ENCODE peak calls at places on chromosome 19, in six cellular contexts. F is A549, T is K562, E is endothelial cell of umbilical vein, O is GM12878, X is HepG2. Y is an unnamed sample.

GRCh38 chr19:28239270-28239669 is 973.7 kb downstream of the UQCRFS1 start:
- DNase-seq in X (no peak), F (peak; percentile 31), E (no peak), O (no peak), T (peak; percentile 15), Y (peak; percentile 14)

GRCh38 chr19:18656337-18657086 is 19.7 kb downstream of the KLHL26 start:
- DNase-seq in F (no peak), T (no peak), O (no peak), X (no peak), E (no peak), Y (no peak)

GRCh38 chr19:1119475-1120217 is 15.9 kb downstream of the GPX4 start:
- DNase-seq in X (no peak), O (no peak), T (no peak), E (no peak), F (no peak), Y (no peak)

GRCh38 chr19:10339380-10339960 is at the start of gene ICAM3:
- DNase-seq in O (peak; percentile 43), F (no peak), E (no peak), T (no peak), X (no peak), Y (peak; percentile 100)

GRCh38 chr19:19111967-19112580 is 26.2 kb downstream of the TMEM161A start:
- DNase-seq in T (no peak), F (no peak), X (no peak), E (no peak), O (no peak), Y (no peak)

GRCh38 chr19:9032136-9032626 is 22.0 kb upstream of the MUC16 start:
- DNase-seq in X (no peak), O (no peak), T (no peak), E (no peak), F (no peak), Y (no peak)

GRCh38 chr19:18809149-18809978 is 18.3 kb upstream of the COMP start:
- DNase-seq in E (no peak), X (no peak), O (no peak), T (no peak), F (no peak), Y (peak; percentile 77)

GRCh38 chr19:53612762-53613526 is 18.9 kb upstream of the DPRX start:
- DNase-seq in X (peak; percentile 72), O (no peak), E (no peak), T (no peak), F (no peak), Y (no peak)

GRCh38 chr19:5271145-5271544 is 69.5 kb downstream of the PTPRS start:
- DNase-seq in O (no peak), F (peak; percentile 42), T (no peak), E (no peak), X (no peak), Y (peak; percentile 14)

GRCh38 chr19:30158893-30159245 is 213.3 kb upstream of the ZNF536 start:
- DNase-seq in O (no peak), F (no peak), X (no peak), T (no peak), E (no peak), Y (no peak)

GRCh38 chr19:29805026-29805925 is 6.5 kb upstream of the CCNE1 start:
- DNase-seq in E (no peak), F (peak; percentile 36), T (no peak), X (peak; percentile 77), O (no peak), Y (no peak)

GRCh38 chr19:13790354-13790753 is 4.9 kb upstream of the ZSWIM4 start:
- DNase-seq in O (no peak), X (no peak), F (no peak), E (no peak), T (no peak), Y (peak; percentile 90)

GRCh38 chr19:56091066-56091490 is 30.0 kb downstream of the ZNF787 start:
- DNase-seq in O (no peak), T (no peak), F (peak; percentile 33), X (no peak), E (no peak), Y (peak; percentile 37)

GRCh38 chr19:12953456-12954149 is 3.4 kb downstream of the GADD45GIP1 start:
- DNase-seq in F (no peak), O (no peak), E (no peak), X (no peak), T (no peak), Y (no peak)

GRCh38 chr19:49363265-49364082 is at the start of gene DKKL1:
- DNase-seq in T (peak; percentile 95), E (peak; percentile 100), O (peak; percentile 33), F (peak; percentile 100), X (peak; percentile 96), Y (peak; percentile 44)

GRCh38 chr19:688214-688613 is 7.0 kb downstream of the PRSS57 start:
- DNase-seq in O (no peak), T (no peak), X (no peak), E (no peak), F (no peak), Y (no peak)

GRCh38 chr19:1082165-1082927 is 12.8 kb downstream of the POLR2E start:
- DNase-seq in O (no peak), F (peak; percentile 91), X (no peak), E (peak; percentile 40), T (peak; percentile 95), Y (peak; percentile 47)

GRCh38 chr19:55642153-55643002 is 1.1 kb upstream of the ZNF581 start:
- DNase-seq in O (no peak), T (peak; percentile 28), E (no peak), X (no peak), F (no peak), Y (no peak)

GRCh38 chr19:8196271-8196908 is 12.8 kb upstream of the CERS4 start:
- DNase-seq in X (no peak), E (no peak), O (peak; percentile 66), F (no peak), T (peak; percentile 3), Y (peak; percentile 94)

GRCh38 chr19:11345122-11345752 is 831 bp downstream of the TMEM205 start:
- DNase-seq in E (peak; percentile 21), O (no peak), T (no peak), F (no peak), X (no peak), Y (no peak)

GRCh38 chr19:28330831-28331230 is 882.1 kb downstream of the UQCRFS1 start:
- DNase-seq in F (no peak), T (no peak), E (peak; percentile 59), X (no peak), O (no peak), Y (no peak)

GRCh38 chr19:12872941-12873890 is 8.0 kb downstream of the DNASE2 start:
- DNase-seq in E (peak; percentile 72), F (peak; percentile 64), O (no peak), T (peak; percentile 84), X (peak; percentile 17), Y (peak; percentile 49)

DNA sequence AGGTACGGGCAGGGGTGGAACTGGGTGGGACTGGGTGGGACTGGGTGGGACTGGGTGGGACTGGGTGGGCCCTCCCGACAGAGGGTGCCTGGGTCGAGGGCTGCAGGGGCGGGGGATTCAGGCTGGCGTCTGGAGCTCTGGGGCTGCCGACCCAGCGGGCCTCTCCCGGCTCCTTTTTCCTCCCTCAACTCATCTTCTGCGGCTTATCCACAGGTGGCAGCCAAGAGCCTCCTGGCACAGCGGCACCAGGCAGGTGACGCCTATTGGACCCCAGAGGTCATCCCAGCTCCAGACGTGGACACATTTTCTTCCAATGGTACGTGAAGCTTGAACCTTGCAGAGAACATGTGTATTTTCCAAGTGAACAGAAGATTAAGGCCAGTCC is 533 bp downstream of the ZNF544 start:
- DNase-seq in O (no peak), T (no peak), E (peak; percentile 45), F (peak; percentile 56), X (peak; percentile 30), Y (peak; percentile 43)
- TF ChIP-seq CTCF in O (peak; percentile 26), T (peak; percentile 60), E (no peak), F (no peak), X (peak; percentile 43), Y (peak; percentile 10)

DNA sequence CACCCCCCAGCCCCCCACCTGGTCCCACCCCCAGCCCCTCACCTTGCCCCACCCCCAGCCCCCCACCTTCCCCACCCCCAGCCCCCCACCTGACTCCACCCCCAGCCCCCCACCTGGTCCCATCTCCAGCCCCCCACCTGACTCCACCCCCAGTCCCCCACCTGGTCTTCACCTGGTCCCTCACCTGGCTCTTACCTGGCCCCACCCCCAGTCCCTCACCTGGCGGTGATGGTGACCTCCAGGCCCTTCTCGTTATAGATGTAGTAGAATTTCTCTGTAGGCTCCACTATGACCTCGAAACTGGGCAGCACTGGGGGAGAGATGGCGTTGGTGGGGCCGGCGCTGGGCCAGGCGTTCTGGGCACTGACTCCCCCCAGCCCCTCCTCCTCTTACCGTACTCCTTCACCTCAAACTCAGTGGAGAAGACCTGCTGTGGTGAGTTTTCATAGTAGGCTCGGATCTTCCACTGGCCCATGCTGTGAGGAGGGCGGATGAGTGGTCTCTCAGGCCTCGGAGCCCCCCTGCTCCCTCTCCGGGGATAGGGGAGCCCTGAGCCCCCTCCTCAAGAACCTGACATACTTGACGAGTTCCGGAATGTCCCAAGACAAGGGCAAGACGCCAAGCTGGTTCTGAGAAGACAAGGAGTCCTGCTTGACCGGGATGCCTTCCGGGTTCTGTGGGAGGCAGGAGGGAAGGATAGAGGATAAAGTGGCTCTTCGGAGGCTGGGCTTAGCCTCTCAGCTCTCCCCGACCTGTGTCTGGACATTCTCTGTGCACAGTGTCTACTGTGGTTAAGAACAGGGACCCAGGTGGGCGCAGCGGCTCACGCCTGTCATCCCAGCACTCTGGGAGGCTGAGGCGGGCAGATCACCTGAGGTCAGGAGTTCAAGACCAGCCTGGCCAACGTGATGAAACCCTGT is 6.4 kb downstream of the C3 start:
- DNase-seq in F (no peak), T (no peak), E (no peak), X (no peak), O (no peak), Y (no peak)
- TF ChIP-seq MYC in F (no peak), T (no peak), E (no peak), X (no peak), O (no peak), Y (no peak)

DNA sequence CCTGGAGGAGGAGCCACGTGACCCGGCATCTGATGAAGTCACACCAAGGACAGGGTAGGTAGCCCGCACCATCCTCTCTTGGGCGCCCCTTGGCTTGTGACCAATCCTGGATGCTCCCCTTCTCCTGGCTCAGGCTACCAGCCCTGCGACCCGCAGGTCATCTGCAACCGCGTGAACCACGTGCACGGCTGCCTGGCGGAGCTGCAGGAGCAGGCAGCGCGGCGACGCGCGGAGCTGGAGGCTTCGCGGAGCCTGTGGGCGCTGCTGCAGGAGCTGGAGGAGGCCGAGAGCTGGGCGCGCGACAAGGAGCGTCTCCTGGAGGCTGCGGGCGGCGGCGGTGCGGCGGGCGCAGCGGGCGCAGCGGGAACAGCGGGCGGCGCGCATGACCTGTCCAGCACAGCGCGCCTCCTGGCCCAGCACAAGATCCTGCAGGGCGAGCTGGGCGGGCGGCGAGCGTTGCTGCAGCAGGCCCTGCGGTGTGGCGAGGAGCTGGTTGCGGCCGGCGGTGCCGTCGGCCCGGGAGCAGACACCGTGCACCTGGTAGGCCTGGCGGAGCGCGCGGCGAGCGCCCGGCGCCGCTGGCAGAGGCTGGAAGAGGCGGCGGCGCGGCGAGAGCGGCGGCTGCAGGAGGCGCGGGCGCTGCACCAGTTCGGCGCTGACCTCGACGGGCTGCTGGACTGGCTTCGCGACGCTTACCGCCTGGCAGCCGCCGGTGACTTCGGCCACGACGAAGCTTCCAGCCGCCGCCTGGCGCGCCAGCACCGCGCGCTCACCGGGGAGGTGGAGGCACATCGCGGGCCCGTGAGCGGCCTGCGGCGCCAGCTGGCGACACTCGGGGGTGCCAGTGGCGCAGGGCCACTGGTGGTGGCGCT is 45.9 kb downstream of the SPTBN4 start:
- DNase-seq in E (no peak), X (no peak), F (peak; percentile 65), O (no peak), T (no peak), Y (no peak)
- H3K4me3 ChIP-seq in E (no peak overlapping the region), X (no peak overlapping the region), F (peak overlapping the region; percentile 37), O (no peak overlapping the region), T (no peak overlapping the region), Y (no peak overlapping the region)

DNA sequence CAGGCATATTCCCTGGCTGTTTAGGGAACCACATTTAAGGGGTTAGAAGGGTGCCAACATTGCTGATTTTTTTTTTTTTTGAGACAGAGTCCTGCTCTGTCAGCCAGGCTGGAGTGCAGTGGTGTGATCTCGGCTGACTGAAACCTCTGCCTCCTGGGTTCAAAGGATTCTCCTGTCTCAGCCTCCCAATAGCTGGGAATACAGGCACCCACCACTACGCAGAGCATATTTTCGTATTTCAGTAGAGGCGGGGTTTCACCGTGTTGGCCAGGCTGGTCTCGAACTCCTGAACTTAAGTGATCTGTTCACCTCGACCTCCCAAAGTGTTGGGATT is 7.8 kb upstream of the CRX start:
- DNase-seq in E (no peak), F (no peak), X (no peak), T (no peak), O (no peak), Y (no peak)
- TF ChIP-seq CTCF in E (no peak), F (peak; percentile 31), X (no peak), T (no peak), O (no peak), Y (no peak)